ENCODE peak calls at places on chromosome 20, in four cellular contexts. R, P, L and Z are unnamed samples.

GRCh38 chr20:35344354-35344837 is 52.2 kb upstream of the FAM83C start:
- DNase-seq in R (no peak), P (no peak), L (no peak), Z (no peak)

GRCh38 chr20:4603724-4604123 is 118.0 kb upstream of the PRND start:
- DNase-seq in R (no peak), P (no peak), L (no peak), Z (no peak)

GRCh38 chr20:62830821-62831220 is 14.0 kb downstream of the COL9A3 start:
- DNase-seq in R (no peak), P (no peak), L (no peak), Z (peak)

GRCh38 chr20:4813076-4813838 is 91.5 kb downstream of the PRND start:
- DNase-seq in R (peak), P (peak), L (no peak), Z (no peak)

GRCh38 chr20:41586784-41587183 is 31.4 kb downstream of the CHD6 start:
- DNase-seq in R (no peak), P (no peak), L (no peak), Z (no peak)

GRCh38 chr20:38127920-38128528 is 37.0 kb downstream of the TGM2 start:
- DNase-seq in R (no peak), P (no peak), L (no peak), Z (no peak)

GRCh38 chr20:63224272-63225081 is 8.5 kb upstream of the YTHDF1 start:
- DNase-seq in R (no peak), P (peak), L (no peak), Z (no peak)

GRCh38 chr20:9442858-9443257 is 71.5 kb upstream of the LAMP5 start:
- DNase-seq in R (peak), P (no peak), L (no peak), Z (no peak)

GRCh38 chr20:22942742-22943141 is 92.4 kb upstream of the SSTR4 start:
- DNase-seq in R (no peak), P (no peak), L (no peak), Z (no peak)

GRCh38 chr20:37387519-37388269 is 41.8 kb downstream of the SRC start:
- DNase-seq in R (no peak), P (no peak), L (no peak), Z (peak)

GRCh38 chr20:48684501-48685041 is 143.2 kb downstream of the PREX1 start:
- DNase-seq in R (no peak), P (no peak), L (no peak), Z (no peak)

GRCh38 chr20:37954205-37954604 is 51.3 kb downstream of the VSTM2L start:
- DNase-seq in R (no peak), P (no peak), L (no peak), Z (no peak)

DNA sequence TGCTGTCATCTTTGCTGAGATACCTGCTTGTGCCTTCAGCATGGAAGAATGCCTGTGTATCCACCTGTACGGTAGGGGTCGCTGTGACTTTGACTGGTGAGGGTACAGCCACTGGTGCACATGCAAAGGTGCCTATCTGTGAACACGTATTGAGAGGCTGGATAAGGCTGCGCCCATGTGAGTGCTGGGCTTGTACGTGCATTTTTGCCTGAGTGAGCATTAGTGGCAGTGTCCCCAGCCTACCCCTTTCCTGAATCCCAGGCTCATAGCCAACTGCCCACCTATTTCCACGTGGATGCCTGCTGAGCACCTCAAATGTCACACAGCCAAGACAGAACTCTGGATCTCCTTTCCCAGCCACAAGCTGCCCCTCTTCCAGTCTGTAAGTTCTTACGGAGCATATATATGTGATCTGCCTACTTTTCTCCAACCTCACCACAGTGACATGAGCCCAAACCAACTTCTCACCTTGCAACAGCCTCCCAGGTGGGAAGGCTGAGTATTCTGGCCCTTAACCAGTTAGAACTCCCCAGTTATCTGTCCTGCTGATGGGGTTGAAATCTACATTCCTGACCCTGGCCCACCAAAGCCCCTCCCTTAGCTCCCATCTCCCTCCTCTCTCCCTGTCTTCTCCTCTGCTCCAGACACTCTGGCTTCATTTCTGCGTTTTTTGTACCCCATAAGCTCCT is 1.1 kb upstream of the SLC2A10 start:
- DNase-seq in R (no peak), P (no peak), L (no peak), Z (peak)
- TF ChIP-seq CTCF in R (no peak), P (no peak), L (peak), Z (peak)

GRCh38 chr20:17659801-17660200 is 22.2 kb downstream of the RRBP1 start:
- DNase-seq in R (no peak), P (no peak), L (no peak), Z (no peak)
- TF ChIP-seq CTCF in R (no peak), P (no peak), L (peak), Z (no peak)

DNA sequence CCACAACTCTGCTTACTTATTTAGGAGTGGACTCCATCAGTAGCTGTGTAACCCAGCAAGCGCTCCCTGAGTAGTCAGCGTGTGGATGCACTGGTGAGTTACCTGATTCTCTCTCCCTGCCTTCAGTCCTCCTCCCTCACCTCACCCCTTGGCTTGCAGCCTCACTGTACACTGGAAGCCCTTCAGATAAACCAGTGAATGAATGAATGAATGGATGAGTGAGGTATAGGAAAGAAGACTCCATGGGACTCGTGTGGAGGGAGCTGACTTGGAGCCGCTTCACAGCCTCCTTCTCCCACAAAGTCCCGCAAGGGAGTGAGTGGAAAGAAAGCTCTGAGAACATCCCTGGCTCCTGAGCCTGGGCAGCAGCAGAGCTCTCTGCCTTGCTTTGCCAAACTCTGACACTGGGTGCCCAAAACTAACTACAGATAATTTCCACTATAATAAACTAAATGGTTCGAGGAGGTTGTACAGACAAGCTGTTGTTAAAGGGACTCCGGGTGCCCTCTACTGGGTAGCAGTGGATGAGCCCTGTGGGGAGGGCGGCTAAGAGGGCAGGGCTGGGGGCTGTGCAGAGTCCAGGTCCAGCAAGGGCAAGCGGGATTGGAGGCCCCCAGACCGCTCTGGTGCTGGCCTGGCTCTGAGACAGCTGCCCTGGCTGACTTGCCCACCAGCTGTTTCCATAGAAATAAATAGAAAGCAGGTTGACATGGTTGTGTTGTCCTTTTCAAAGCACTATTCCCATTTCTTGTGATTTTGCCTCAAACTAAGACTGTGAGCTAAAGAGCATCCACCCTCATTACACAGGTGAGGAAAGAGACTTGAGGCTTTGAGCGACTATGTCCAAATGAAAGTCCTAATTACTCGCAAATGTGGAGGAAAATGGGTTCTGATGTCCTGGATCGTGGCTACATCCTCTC is 167.7 kb upstream of the CST7 start:
- DNase-seq in R (no peak), P (peak), L (peak), Z (peak)
- TF ChIP-seq CTCF in R (peak), P (no peak), L (no peak), Z (peak)

DNA sequence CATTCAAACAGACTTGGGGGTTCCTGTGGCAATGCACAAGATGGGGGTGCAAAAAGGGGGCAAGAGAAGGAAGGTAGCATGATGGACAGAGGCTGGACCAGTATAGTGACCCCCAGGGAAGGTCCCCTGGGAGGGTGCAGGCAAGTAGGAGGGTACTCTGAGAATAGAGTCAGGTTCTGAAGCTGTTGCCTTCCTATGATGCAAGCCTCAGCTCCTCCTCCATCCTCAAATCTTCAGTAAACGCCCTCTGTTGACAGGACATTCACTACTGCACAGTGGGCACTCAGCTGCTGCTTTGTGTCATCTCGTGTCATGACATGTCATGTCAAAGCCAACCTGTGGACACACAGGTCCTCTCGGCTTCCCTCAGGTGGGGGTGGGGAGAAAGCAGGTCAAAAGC is 5.8 kb upstream of the SDCBP2 start:
- DNase-seq in R (no peak), P (no peak), L (no peak), Z (no peak)
- TF ChIP-seq CTCF in R (no peak), P (no peak), L (no peak), Z (no peak)

GRCh38 chr20:51595744-51596143 is 53.2 kb upstream of the NFATC2 start:
- DNase-seq in R (no peak), P (no peak), L (no peak), Z (no peak)
- TF ChIP-seq CTCF in R (no peak), P (no peak), L (no peak), Z (no peak)

GRCh38 chr20:57748601-57749130 is 38.9 kb upstream of the PMEPA1 start:
- DNase-seq in R (peak), P (peak), L (no peak), Z (no peak)
- TF ChIP-seq CTCF in R (no peak), P (no peak), L (no peak), Z (no peak)

DNA sequence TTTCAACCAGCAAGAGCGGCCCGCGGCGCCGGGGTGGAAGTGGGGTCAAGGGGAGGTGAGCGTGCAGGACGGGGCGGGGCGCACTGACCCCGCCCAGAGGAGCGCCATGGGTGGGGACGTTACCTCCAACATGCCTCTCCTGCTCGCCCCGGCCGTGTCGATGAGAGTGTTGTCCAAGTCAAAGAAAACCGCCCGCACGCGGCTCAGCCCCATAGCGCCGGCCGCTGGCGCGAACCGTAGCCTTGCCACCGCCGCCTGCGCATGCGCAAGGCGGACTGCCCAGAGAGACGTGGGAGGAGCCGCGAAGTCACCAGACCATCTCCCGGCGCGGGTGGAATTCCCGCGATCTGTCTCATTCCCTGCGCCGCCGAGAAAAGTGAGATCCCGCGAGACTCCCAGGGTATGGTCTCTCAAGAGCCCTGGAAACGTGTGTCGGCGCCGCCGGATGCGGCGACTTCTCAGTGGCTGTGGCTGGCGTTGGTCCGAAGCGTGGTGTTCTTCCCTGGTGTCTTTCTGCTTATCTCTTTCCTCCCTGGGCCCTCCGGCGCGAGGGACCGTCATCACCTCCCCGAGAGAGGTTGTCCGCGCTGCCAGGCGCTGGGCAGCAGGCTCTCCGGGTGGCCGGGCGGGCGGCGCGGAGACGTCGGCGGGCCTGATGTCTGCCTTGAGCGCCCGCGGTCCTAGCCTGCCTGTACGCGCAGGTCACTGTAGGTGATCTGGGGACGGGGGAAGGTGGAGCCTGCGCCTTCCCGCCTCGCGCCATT is at the start of gene NANP:
- DNase-seq in R (peak), P (peak), L (peak), Z (peak)
- TF ChIP-seq CTCF in R (no peak), P (no peak), L (no peak), Z (no peak)